ENCODE peak calls at places on chromosomes 1 and 21, in nine cellular contexts. K is transverse colon, V is esophagus squamous epithelium, A is stomach, C is body of pancreas, P is heart left ventricle, W is prostate gland, Q is K562, T is GM12878. O is an unnamed sample.

GRCh38 chr1:163307479-163308171 is 14.1 kb upstream of the NUF2 start:
- DNase-seq in K (no peak), V (no peak), A (no peak), C (no peak), P (no peak), W (no peak), Q (no peak), T (no peak), O (no peak)

GRCh38 chr21:44818636-44819011 is 762 bp upstream of the SUMO3 start:
- DNase-seq in K (peak; percentile 21), V (no peak), A (no peak), C (no peak), P (no peak), W (no peak), Q (no peak), T (no peak), O (no peak)

GRCh38 chr1:62391369-62391971 is 45.4 kb upstream of the USP1 start:
- DNase-seq in K (peak; percentile 18), V (no peak), A (no peak), C (peak; percentile 25), P (no peak), W (no peak), Q (peak; percentile 52), T (no peak), O (no peak)

GRCh38 chr1:219092206-219092605 is 81.5 kb upstream of the LYPLAL1 start:
- DNase-seq in K (no peak), V (no peak), A (no peak), C (no peak), P (no peak), W (no peak), Q (no peak), T (no peak), O (no peak)

GRCh38 chr1:56821462-56821797 is 2.2 kb upstream of the FYB2 start:
- DNase-seq in K (no peak), V (no peak), A (no peak), C (peak; percentile 18), P (no peak), W (no peak), Q (no peak), T (no peak), O (no peak)

GRCh38 chr1:89890085-89890754 is 69.4 kb downstream of the LRRC8D start:
- DNase-seq in K (no peak), V (no peak), A (no peak), C (peak; percentile 23), P (no peak), W (no peak), Q (peak; percentile 78), T (no peak), O (peak; percentile 53)

GRCh38 chr21:29155118-29155932 is 24.9 kb downstream of the MAP3K7CL start:
- DNase-seq in K (no peak), V (no peak), A (no peak), C (no peak), P (peak; percentile 76), W (peak; percentile 68), Q (peak; percentile 48), T (no peak), O (no peak)

GRCh38 chr1:192809286-192810252 is 730 bp downstream of the RGS2 start:
- DNase-seq in K (peak; percentile 46), V (no peak), A (peak; percentile 35), C (peak; percentile 37), P (peak; percentile 28), W (no peak), Q (peak; percentile 64), T (no peak), O (peak; percentile 65)

GRCh38 chr1:3714814-3715213 is 37.4 kb upstream of the CCDC27 start:
- DNase-seq in K (no peak), V (no peak), A (no peak), C (no peak), P (no peak), W (no peak), Q (no peak), T (no peak), O (peak; percentile 39)

GRCh38 chr1:3717041-3717714 is 35.1 kb upstream of the CCDC27 start:
- DNase-seq in K (no peak), V (no peak), A (no peak), C (no peak), P (no peak), W (peak; percentile 92), Q (no peak), T (no peak), O (no peak)

GRCh38 chr1:3716351-3716750 is 35.9 kb upstream of the CCDC27 start:
- DNase-seq in K (no peak), V (no peak), A (no peak), C (no peak), P (no peak), W (no peak), Q (no peak), T (no peak), O (no peak)

GRCh38 chr1:3718764-3719163 is 33.5 kb upstream of the CCDC27 start:
- DNase-seq in K (no peak), V (no peak), A (no peak), C (no peak), P (no peak), W (no peak), Q (no peak), T (no peak), O (no peak)

DNA sequence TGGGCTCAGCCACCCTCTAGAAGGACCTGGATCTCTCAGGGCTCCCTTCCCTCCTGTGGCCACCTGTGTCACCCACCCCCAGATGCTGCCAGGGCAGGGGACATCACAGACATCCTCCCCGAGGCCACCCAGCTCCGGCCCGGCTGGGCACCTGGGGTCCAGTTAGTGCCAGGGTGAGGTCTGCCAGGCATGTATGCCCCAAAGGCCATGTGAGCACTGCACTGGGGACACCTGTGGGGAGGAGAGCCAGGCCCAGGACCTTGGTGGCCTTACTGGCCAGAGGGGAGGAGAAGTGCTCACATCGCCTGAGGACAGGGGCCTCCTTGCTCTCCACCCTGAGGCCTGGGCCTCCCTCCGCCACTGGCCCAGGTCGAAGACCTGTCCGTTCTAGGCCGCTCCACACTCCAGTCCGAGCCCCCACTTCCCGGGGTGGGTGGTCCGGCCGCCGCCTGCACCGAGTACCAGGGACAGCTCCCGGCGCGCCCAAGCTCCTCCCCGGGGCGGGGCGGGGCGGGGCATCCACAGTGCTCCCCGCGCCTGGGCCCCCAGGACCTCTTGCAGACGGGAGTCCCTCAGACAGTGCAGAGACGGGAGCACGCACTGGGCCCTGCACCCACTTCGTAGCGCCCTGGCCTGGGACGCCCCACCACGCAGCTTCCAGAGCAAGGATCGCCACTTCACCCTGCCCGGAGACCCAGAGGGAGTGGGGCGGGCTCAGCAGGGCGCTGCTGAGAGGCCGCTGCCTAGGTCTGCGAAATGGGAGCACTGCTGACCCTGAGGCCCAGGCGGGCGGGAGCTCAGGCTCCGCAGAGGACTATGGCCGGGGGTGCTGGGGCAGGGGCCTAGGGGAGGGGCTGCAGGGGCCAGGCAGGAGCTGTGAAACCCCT is 34.3 kb upstream of the CCDC27 start:
- DNase-seq in K (no peak), V (no peak), A (no peak), C (no peak), P (no peak), W (no peak), Q (peak; percentile 78), T (no peak), O (no peak)
- TF ChIP-seq POLR2A in K (no peak), V (no peak), A (no peak), C (no peak), P (no peak), W (no peak), Q (no peak), T (no peak), O (no peak)

GRCh38 chr1:11858158-11858557 is 587 bp downstream of the NPPB start:
- DNase-seq in K (no peak), V (no peak), A (no peak), C (no peak), P (no peak), W (no peak), Q (no peak), T (no peak), O (no peak)

GRCh38 chr1:11860083-11860482 is 1.3 kb upstream of the NPPB start:
- DNase-seq in K (no peak), V (no peak), A (no peak), C (no peak), P (no peak), W (no peak), Q (no peak), T (no peak), O (no peak)

GRCh38 chr1:11857164-11857853 is 1.4 kb downstream of the NPPB start:
- DNase-seq in K (no peak), V (no peak), A (no peak), C (no peak), P (no peak), W (no peak), Q (no peak), T (no peak), O (no peak)

GRCh38 chr1:11858968-11859871 is 475 bp upstream of the NPPB start:
- DNase-seq in K (peak; percentile 40), V (no peak), A (peak; percentile 65), C (peak; percentile 68), P (peak; percentile 70), W (no peak), Q (peak; percentile 89), T (no peak), O (peak; percentile 78)

GRCh38 chr1:11858613-11858967 is at the start of gene NPPB:
- DNase-seq in K (no peak), V (no peak), A (no peak), C (no peak), P (no peak), W (no peak), Q (no peak), T (no peak), O (no peak)
- H3K27ac ChIP-seq in K (no peak within 1 kb of the TSS), V (no peak within 1 kb of the TSS), A (no peak within 1 kb of the TSS), C (no peak within 1 kb of the TSS), P (peak within 1 kb of the TSS; percentile 14), W (no peak within 1 kb of the TSS), Q (no peak within 1 kb of the TSS), T (no peak within 1 kb of the TSS), O (no peak within 1 kb of the TSS)

GRCh38 chr1:151989131-151989868 is 4.4 kb downstream of the S100A10 start:
- DNase-seq in K (peak; percentile 76), V (no peak), A (peak; percentile 59), C (no peak), P (peak; percentile 44), W (peak; percentile 68), Q (no peak), T (no peak), O (peak; percentile 91)

GRCh38 chr1:151990058-151990855 is 3.4 kb downstream of the S100A10 start:
- DNase-seq in K (no peak), V (no peak), A (no peak), C (no peak), P (no peak), W (no peak), Q (no peak), T (no peak), O (no peak)

GRCh38 chr1:151992345-151993083 is 1.1 kb downstream of the S100A10 start:
- DNase-seq in K (peak; percentile 89), V (peak; percentile 36), A (peak; percentile 92), C (peak; percentile 74), P (peak; percentile 71), W (peak; percentile 82), Q (peak; percentile 80), T (no peak), O (peak; percentile 83)

GRCh38 chr1:151991663-151992344 is 1.9 kb downstream of the S100A10 start:
- DNase-seq in K (no peak), V (no peak), A (no peak), C (no peak), P (no peak), W (no peak), Q (no peak), T (no peak), O (no peak)

GRCh38 chr1:151990856-151991198 is 2.8 kb downstream of the S100A10 start:
- DNase-seq in K (peak; percentile 71), V (no peak), A (peak; percentile 55), C (peak; percentile 40), P (peak; percentile 56), W (peak; percentile 79), Q (no peak), T (no peak), O (peak; percentile 44)
- TF ChIP-seq POLR2A in K (no peak), V (no peak), A (no peak), C (no peak), P (no peak), W (no peak), Q (no peak), T (no peak), O (no peak)

GRCh38 chr1:71088645-71089287 is 7.9 kb upstream of the ZRANB2 start:
- DNase-seq in K (peak; percentile 45), V (no peak), A (no peak), C (no peak), P (no peak), W (no peak), Q (no peak), T (no peak), O (no peak)
- H3K27ac ChIP-seq in K (peak overlapping the region; percentile 77), V (peak overlapping the region; percentile 76), A (no peak overlapping the region), C (no peak overlapping the region), P (no peak overlapping the region), W (no peak overlapping the region), Q (no peak overlapping the region), T (no peak overlapping the region), O (no peak overlapping the region)